ENCODE peak calls at places on chromosome 13, in nine cellular contexts. O, R, M, T, E, F, Q, I and C are unnamed samples.

GRCh38 chr13:33174491-33174890 is 111.1 kb downstream of the STARD13 start:
- DNase-seq in O (no peak), R (no peak), M (no peak), T (no peak), E (no peak), F (no peak), Q (no peak), I (no peak), C (no peak)

GRCh38 chr13:52455677-52456041 is 381 bp downstream of the CKAP2 start:
- DNase-seq in O (peak), R (peak), M (peak), T (peak), E (peak), F (peak), Q (peak), I (peak), C (peak)

GRCh38 chr13:38543561-38543960 is 143.3 kb upstream of the FREM2 start:
- DNase-seq in O (no peak), R (no peak), M (no peak), T (no peak), E (no peak), F (no peak), Q (no peak), I (no peak), C (peak)

GRCh38 chr13:94710881-94711560 is 1.3 kb downstream of the SOX21 start:
- DNase-seq in O (no peak), R (no peak), M (no peak), T (no peak), E (no peak), F (no peak), Q (no peak), I (peak), C (no peak)

GRCh38 chr13:57704031-57704430 is 72.5 kb downstream of the PCDH17 start:
- DNase-seq in O (no peak), R (no peak), M (no peak), T (no peak), E (no peak), F (no peak), Q (no peak), I (no peak), C (no peak)

GRCh38 chr13:76019421-76020044 is 383.4 kb downstream of the LMO7 start:
- DNase-seq in O (no peak), R (peak), M (peak), T (peak), E (no peak), F (peak), Q (no peak), I (peak), C (no peak)

GRCh38 chr13:97235549-97236206 is 13.5 kb downstream of the MBNL2 start:
- DNase-seq in O (no peak), R (no peak), M (peak), T (no peak), E (peak), F (no peak), Q (peak), I (peak), C (no peak)

GRCh38 chr13:26011996-26012688 is 39.7 kb downstream of the SHISA2 start:
- DNase-seq in O (peak), R (no peak), M (no peak), T (no peak), E (no peak), F (no peak), Q (no peak), I (no peak), C (peak)

GRCh38 chr13:32443111-32443510 is 15.2 kb upstream of the N4BP2L1 start:
- DNase-seq in O (no peak), R (peak), M (no peak), T (no peak), E (peak), F (peak), Q (no peak), I (no peak), C (peak)

GRCh38 chr13:25980255-25980654 is 71.6 kb downstream of the SHISA2 start:
- DNase-seq in O (no peak), R (no peak), M (no peak), T (no peak), E (no peak), F (peak), Q (no peak), I (no peak), C (peak)

GRCh38 chr13:43111887-43112400 is 88.6 kb downstream of the DNAJC15 start:
- DNase-seq in O (no peak), R (no peak), M (no peak), T (no peak), E (no peak), F (no peak), Q (no peak), I (no peak), C (no peak)

GRCh38 chr13:110486061-110486780 is 75.3 kb downstream of the RAB20 start:
- DNase-seq in O (no peak), R (no peak), M (no peak), T (no peak), E (no peak), F (peak), Q (no peak), I (no peak), C (no peak)

GRCh38 chr13:91747164-91747563 is 348.7 kb downstream of the GPC5 start:
- DNase-seq in O (no peak), R (no peak), M (no peak), T (no peak), E (no peak), F (no peak), Q (no peak), I (no peak), C (no peak)

GRCh38 chr13:23828866-23829265 is 60.3 kb downstream of the MIPEP start:
- DNase-seq in O (no peak), R (peak), M (no peak), T (no peak), E (no peak), F (no peak), Q (no peak), I (no peak), C (peak)

GRCh38 chr13:23160241-23161175 is 20.3 kb upstream of the SGCG start:
- DNase-seq in O (no peak), R (no peak), M (no peak), T (no peak), E (no peak), F (peak), Q (no peak), I (no peak), C (no peak)

GRCh38 chr13:110915874-110916670 is 1.2 kb upstream of the ANKRD10 start:
- DNase-seq in O (no peak), R (peak), M (no peak), T (no peak), E (no peak), F (no peak), Q (no peak), I (no peak), C (peak)

GRCh38 chr13:85985791-85986190 is 186.6 kb upstream of the SLITRK6 start:
- DNase-seq in O (no peak), R (no peak), M (no peak), T (no peak), E (no peak), F (no peak), Q (no peak), I (no peak), C (peak)

GRCh38 chr13:37929308-37929707 is 59.7 kb upstream of the TRPC4 start:
- DNase-seq in O (no peak), R (no peak), M (no peak), T (no peak), E (no peak), F (peak), Q (no peak), I (no peak), C (no peak)

GRCh38 chr13:67230243-67230773 is at the start of gene PCDH9:
- DNase-seq in O (peak), R (peak), M (peak), T (peak), E (peak), F (peak), Q (peak), I (peak), C (peak)

GRCh38 chr13:93932901-93933300 is 546.6 kb downstream of the DCT start:
- DNase-seq in O (no peak), R (no peak), M (no peak), T (no peak), E (no peak), F (no peak), Q (no peak), I (no peak), C (no peak)

GRCh38 chr13:94657167-94657566 is 55.2 kb downstream of the SOX21 start:
- DNase-seq in O (no peak), R (peak), M (no peak), T (no peak), E (no peak), F (no peak), Q (no peak), I (no peak), C (peak)

GRCh38 chr13:34776984-34777913 is 164.8 kb upstream of the NBEA start:
- DNase-seq in O (no peak), R (no peak), M (no peak), T (no peak), E (no peak), F (no peak), Q (no peak), I (no peak), C (no peak)

GRCh38 chr13:32021785-32022184 is 9.8 kb upstream of the FRY start:
- DNase-seq in O (no peak), R (no peak), M (no peak), T (no peak), E (no peak), F (no peak), Q (no peak), I (no peak), C (no peak)

GRCh38 chr13:107969551-107969950 is 245.8 kb downstream of the LIG4 start:
- DNase-seq in O (no peak), R (no peak), M (no peak), T (no peak), E (no peak), F (no peak), Q (no peak), I (no peak), C (no peak)

GRCh38 chr13:46315491-46316075 is 71.5 kb downstream of the RUBCNL start:
- DNase-seq in O (no peak), R (no peak), M (no peak), T (no peak), E (no peak), F (peak), Q (no peak), I (no peak), C (no peak)

DNA sequence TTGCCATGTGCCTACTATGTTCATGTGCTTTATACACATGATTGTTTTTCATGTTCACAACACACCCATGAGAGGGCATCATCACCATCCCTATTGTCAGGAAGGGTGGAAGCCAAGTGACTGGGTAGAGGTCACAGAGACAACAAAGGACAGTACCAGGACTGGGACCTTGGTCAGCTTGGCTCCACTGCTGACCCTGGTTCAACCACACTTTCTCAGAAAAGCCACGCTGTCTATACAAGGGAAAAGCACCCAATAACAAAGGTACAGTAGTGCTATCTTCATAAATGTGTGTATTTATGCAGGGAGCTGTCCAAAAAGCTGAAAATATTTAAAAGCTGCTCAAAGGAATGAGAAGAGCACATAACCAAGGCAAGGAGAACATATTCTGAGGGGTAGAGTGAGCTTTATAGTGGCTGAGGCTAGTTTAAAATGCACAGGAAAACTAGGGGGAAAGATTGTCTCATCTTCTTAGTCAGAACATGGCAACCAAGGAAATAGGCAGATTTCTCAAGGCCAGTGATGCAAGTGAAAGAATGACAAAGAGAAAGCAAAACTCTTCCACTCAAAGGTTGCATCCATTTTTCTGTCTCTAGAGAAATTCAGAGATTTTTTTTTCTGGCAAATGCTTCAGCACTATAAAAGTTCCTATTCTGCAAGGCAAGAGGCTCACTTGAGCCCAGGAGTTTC is 415.0 kb downstream of the FOXO1 start:
- DNase-seq in O (no peak), R (peak), M (no peak), T (no peak), E (no peak), F (no peak), Q (no peak), I (no peak), C (peak)
- TF ChIP-seq CTCF in O (no peak), R (no peak), M (no peak), T (no peak), E (no peak), F (no peak), Q (no peak), I (no peak), C (no peak)

DNA sequence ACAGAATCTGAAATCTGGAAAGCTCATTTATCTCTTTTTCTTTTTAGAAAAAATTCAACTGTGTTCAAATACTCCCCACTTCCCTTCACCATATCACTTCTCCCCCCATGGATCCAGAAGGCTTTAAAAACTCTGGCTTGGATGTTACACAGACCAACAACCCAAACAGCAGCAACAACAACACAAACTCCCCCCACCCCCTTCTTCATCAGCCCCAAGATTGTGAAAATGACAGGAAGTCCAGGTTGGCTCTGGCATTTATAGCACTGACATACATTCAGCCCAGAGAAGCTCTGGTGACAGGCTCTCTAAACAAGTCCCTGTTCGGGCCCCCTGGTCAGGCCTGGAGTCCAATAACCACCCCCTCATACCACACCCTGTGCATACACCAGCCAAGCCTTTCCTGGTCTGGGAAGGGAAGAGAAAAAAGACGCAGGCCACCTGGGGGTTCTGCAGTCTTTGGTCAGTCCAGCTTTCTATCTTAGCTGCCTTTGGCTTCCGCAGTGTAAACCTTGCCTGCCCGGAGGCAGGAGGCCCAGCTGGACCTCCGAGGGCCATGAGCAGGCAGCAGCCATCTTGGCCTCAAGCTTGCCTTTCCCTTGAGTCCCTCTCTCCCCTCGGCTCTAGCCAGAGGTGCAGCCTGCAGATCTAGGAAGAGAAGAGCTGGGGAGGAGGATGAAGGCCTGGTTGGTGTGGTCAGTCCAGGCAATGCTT is 6.8 kb downstream of the CDX2 start:
- DNase-seq in O (no peak), R (no peak), M (peak), T (no peak), E (peak), F (no peak), Q (no peak), I (no peak), C (no peak)
- H3K4me3 ChIP-seq in O (no peak), R (no peak), M (no peak), T (no peak), E (peak), F (no peak), Q (no peak), I (no peak), C (no peak)

GRCh38 chr13:69579351-69579750 is 528.3 kb upstream of the ATXN8OS start:
- DNase-seq in O (no peak), R (no peak), M (no peak), T (no peak), E (no peak), F (peak), Q (no peak), I (no peak), C (no peak)
- TF ChIP-seq CTCF in O (no peak), R (no peak), M (peak), T (no peak), E (peak), F (no peak), Q (no peak), I (no peak), C (no peak)

GRCh38 chr13:44519642-44520041 is 56.5 kb downstream of the TSC22D1 start:
- DNase-seq in O (no peak), R (no peak), M (no peak), T (no peak), E (no peak), F (no peak), Q (no peak), I (no peak), C (no peak)

DNA sequence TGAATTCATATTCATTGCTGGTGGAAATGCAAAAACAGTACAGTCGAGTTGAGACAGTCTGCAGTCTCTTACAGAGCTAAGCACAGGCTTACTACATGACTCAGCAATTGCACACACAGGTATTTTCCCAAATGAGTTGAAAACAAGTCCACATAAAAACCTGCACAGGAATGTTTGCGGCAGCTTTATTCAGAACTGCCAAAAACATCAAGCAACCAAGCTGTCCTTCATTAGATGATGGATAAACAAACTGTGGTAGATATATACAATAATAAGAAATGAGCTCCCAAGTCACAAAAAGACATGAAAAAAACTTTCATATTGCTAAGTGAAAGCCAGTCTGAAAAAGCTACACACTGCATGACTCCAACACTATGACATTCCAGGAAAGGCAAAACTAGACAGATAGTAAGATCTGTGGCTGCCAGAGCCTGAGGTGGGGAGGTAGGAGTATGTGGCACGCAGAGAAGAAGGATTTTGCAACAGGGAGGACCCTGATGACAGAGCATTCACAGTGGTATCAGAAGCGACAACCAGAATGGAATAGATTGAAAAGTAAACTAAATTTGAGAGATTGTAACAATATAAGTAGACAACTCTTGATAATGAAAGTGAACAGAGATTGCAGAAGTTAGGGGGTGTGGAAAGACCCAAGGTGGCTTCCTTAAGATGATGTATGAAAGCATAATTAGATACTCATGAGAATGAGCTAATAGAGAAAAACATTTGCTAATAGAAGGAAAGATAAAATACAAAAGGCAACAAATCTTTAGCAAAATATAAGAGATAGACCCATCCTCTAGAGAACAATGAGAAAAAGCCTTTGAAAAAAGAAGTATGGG is 52.7 kb downstream of the TSC22D1 start:
- DNase-seq in O (no peak), R (peak), M (no peak), T (no peak), E (no peak), F (peak), Q (no peak), I (no peak), C (peak)
- H3K4me3 ChIP-seq in O (no peak), R (no peak), M (no peak), T (no peak), E (no peak), F (no peak), Q (no peak), I (no peak), C (no peak)

GRCh38 chr13:41944635-41945401 is 16.1 kb downstream of the VWA8 start:
- DNase-seq in O (no peak), R (no peak), M (no peak), T (no peak), E (no peak), F (no peak), Q (no peak), I (no peak), C (no peak)

GRCh38 chr13:41941174-41941573 is 19.7 kb downstream of the VWA8 start:
- DNase-seq in O (no peak), R (no peak), M (no peak), T (no peak), E (no peak), F (peak), Q (no peak), I (no peak), C (peak)

GRCh38 chr13:41944229-41944628 is 16.7 kb downstream of the VWA8 start:
- DNase-seq in O (no peak), R (peak), M (no peak), T (no peak), E (no peak), F (no peak), Q (no peak), I (no peak), C (peak)

GRCh38 chr13:41939403-41939802 is 21.5 kb downstream of the VWA8 start:
- DNase-seq in O (no peak), R (no peak), M (no peak), T (no peak), E (no peak), F (no peak), Q (no peak), I (no peak), C (no peak)

GRCh38 chr13:41942462-41943094 is 18.3 kb downstream of the VWA8 start:
- DNase-seq in O (no peak), R (peak), M (no peak), T (no peak), E (no peak), F (peak), Q (no peak), I (no peak), C (peak)
- TF ChIP-seq CTCF in O (no peak), R (peak), M (peak), T (no peak), E (no peak), F (peak), Q (no peak), I (no peak), C (peak)

GRCh38 chr13:114125589-114125988 is 6.8 kb downstream of the RASA3 start:
- DNase-seq in O (no peak), R (no peak), M (no peak), T (peak), E (no peak), F (no peak), Q (no peak), I (peak), C (no peak)

GRCh38 chr13:114124921-114125320 is 7.5 kb downstream of the RASA3 start:
- DNase-seq in O (no peak), R (peak), M (no peak), T (no peak), E (no peak), F (no peak), Q (no peak), I (no peak), C (peak)

GRCh38 chr13:114123448-114123847 is 9.0 kb downstream of the RASA3 start:
- DNase-seq in O (no peak), R (no peak), M (no peak), T (no peak), E (no peak), F (no peak), Q (no peak), I (peak), C (no peak)

GRCh38 chr13:114123876-114124275 is 8.5 kb downstream of the RASA3 start:
- DNase-seq in O (no peak), R (no peak), M (no peak), T (no peak), E (no peak), F (no peak), Q (no peak), I (peak), C (no peak)

DNA sequence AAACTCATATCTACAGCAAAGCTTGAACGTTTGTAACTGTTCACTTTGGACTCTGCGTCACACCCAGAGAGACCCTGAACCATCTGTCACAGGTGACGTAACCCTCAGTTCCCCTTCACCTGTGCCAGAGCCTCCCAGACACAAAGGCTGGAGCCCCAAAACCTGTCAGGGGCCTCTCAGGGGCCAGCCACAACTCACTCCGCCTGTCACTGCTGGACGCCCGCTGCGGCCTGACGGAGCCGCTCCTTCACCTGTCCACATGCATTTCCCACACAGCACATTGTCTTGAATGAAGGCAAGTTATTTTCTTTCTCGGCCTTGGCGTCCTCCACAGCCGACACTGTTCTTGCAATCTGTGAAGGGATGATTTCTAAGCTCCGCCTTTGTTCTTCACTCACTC is 7.9 kb downstream of the RASA3 start:
- DNase-seq in O (no peak), R (no peak), M (no peak), T (no peak), E (no peak), F (no peak), Q (no peak), I (peak), C (no peak)
- H3K4me3 ChIP-seq in O (peak), R (no peak), M (no peak), T (no peak), E (no peak), F (no peak), Q (no peak), I (no peak), C (no peak)

GRCh38 chr13:74015137-74015536 is 119.1 kb downstream of the KLF12 start:
- DNase-seq in O (no peak), R (no peak), M (no peak), T (no peak), E (no peak), F (no peak), Q (no peak), I (no peak), C (peak)
- TF ChIP-seq CTCF in O (peak), R (peak), M (no peak), T (no peak), E (peak), F (peak), Q (no peak), I (no peak), C (peak)

GRCh38 chr13:99892866-99893504 is 78.6 kb downstream of the ZIC5 start:
- DNase-seq in O (no peak), R (no peak), M (no peak), T (no peak), E (no peak), F (no peak), Q (no peak), I (peak), C (no peak)
- H3K4me3 ChIP-seq in O (no peak), R (no peak), M (no peak), T (no peak), E (no peak), F (no peak), Q (no peak), I (no peak), C (peak)